ENCODE peak calls at places on chromosome 2, in four cellular contexts. M, N, V and H are unnamed samples.
A peak's percentile ranks its signal among the peaks of the same experiment; 100 is the strongest.

GRCh38 chr2:109322111-109322510 is 193.1 kb downstream of the SH3RF3 start:
- DNase-seq in M (no peak), N (no peak), V (no peak), H (no peak)

GRCh38 chr2:158394453-158394852 is 62.1 kb downstream of the CCDC148 start:
- DNase-seq in M (no peak), N (no peak), V (no peak), H (no peak)

GRCh38 chr2:172640389-172640788 is 84.5 kb downstream of the PDK1 start:
- DNase-seq in M (no peak), N (no peak), V (no peak), H (no peak)

GRCh38 chr2:38409136-38409903 is 32.2 kb upstream of the ATL2 start:
- DNase-seq in M (no peak), N (peak; percentile 59), V (no peak), H (no peak)

GRCh38 chr2:121648206-121648605 is 1.1 kb downstream of the CLASP1 start:
- DNase-seq in M (no peak), N (no peak), V (peak; percentile 39), H (no peak)

GRCh38 chr2:17084882-17085281 is 419.2 kb upstream of the CYRIA start:
- DNase-seq in M (no peak), N (no peak), V (no peak), H (no peak)

GRCh38 chr2:55161295-55162210 is 70.5 kb downstream of the CLHC1 start:
- DNase-seq in M (no peak), N (no peak), V (no peak), H (no peak)

GRCh38 chr2:220279840-220280239 is 652.4 kb downstream of the SLC4A3 start:
- DNase-seq in M (no peak), N (no peak), V (no peak), H (no peak)

GRCh38 chr2:64750817-64751285 is 97.1 kb upstream of the SERTAD2 start:
- DNase-seq in M (peak; percentile 99), N (peak; percentile 99), V (peak; percentile 99), H (peak; percentile 97)

GRCh38 chr2:235230809-235231601 is 262.8 kb upstream of the AGAP1 start:
- DNase-seq in M (no peak), N (no peak), V (no peak), H (no peak)

GRCh38 chr2:159034728-159035127 is 66.3 kb downstream of the TANC1 start:
- DNase-seq in M (no peak), N (peak; percentile 5), V (peak; percentile 15), H (no peak)

GRCh38 chr2:122422384-122422991 is 667.0 kb downstream of the TSN start:
- DNase-seq in M (no peak), N (no peak), V (no peak), H (no peak)

GRCh38 chr2:191800874-191801273 is 46.0 kb downstream of the CAVIN2 start:
- DNase-seq in M (no peak), N (no peak), V (no peak), H (no peak)

GRCh38 chr2:235594041-235594440 is 100.2 kb downstream of the AGAP1 start:
- DNase-seq in M (peak; percentile 65), N (no peak), V (peak; percentile 80), H (no peak)

GRCh38 chr2:171541202-171541884 is 19.1 kb downstream of the CYBRD1 start:
- DNase-seq in M (peak; percentile 82), N (no peak), V (no peak), H (peak; percentile 64)

GRCh38 chr2:198715304-198715703 is 742.4 kb downstream of the SATB2 start:
- DNase-seq in M (no peak), N (no peak), V (no peak), H (no peak)

GRCh38 chr2:174527101-174527721 is 40.4 kb upstream of the GPR155 start:
- DNase-seq in M (no peak), N (no peak), V (no peak), H (no peak)

GRCh38 chr2:18583905-18584607 is 5.3 kb downstream of the NT5C1B start:
- DNase-seq in M (no peak), N (no peak), V (no peak), H (no peak)

GRCh38 chr2:11891591-11891990 is 145.2 kb downstream of the LPIN1 start:
- DNase-seq in M (no peak), N (no peak), V (no peak), H (no peak)

GRCh38 chr2:235724964-235725603 is 231.2 kb downstream of the AGAP1 start:
- DNase-seq in M (no peak), N (no peak), V (no peak), H (no peak)

GRCh38 chr2:53210538-53210937 is 557.1 kb upstream of the CHAC2 start:
- DNase-seq in M (no peak), N (no peak), V (no peak), H (no peak)

GRCh38 chr2:79857888-79858287 is 345.0 kb downstream of the CTNNA2 start:
- DNase-seq in M (no peak), N (no peak), V (no peak), H (no peak)

GRCh38 chr2:109555346-109555900 is 58.3 kb downstream of the SEPTIN10 start:
- DNase-seq in M (no peak), N (no peak), V (no peak), H (no peak)

GRCh38 chr2:236505648-236506047 is 64.0 kb upstream of the ACKR3 start:
- DNase-seq in M (no peak), N (no peak), V (no peak), H (no peak)

GRCh38 chr2:180652794-180653193 is 327.6 kb upstream of the UBE2E3 start:
- DNase-seq in M (no peak), N (no peak), V (no peak), H (no peak)

GRCh38 chr2:169513094-169513493 is 3.6 kb downstream of the KLHL41 start:
- DNase-seq in M (no peak), N (no peak), V (no peak), H (no peak)

GRCh38 chr2:45010706-45011036 is 1.4 kb upstream of the SIX2 start:
- DNase-seq in M (no peak), N (no peak), V (no peak), H (no peak)

GRCh38 chr2:45011621-45012602 is 2.7 kb upstream of the SIX2 start:
- DNase-seq in M (no peak), N (no peak), V (no peak), H (no peak)

GRCh38 chr2:45013229-45014015 is 4.2 kb upstream of the SIX2 start:
- DNase-seq in M (no peak), N (no peak), V (no peak), H (peak; percentile 48)

GRCh38 chr2:45012733-45013132 is 3.5 kb upstream of the SIX2 start:
- DNase-seq in M (no peak), N (no peak), V (no peak), H (no peak)

GRCh38 chr2:45014016-45014702 is 4.9 kb upstream of the SIX2 start:
- DNase-seq in M (no peak), N (no peak), V (no peak), H (peak; percentile 79)
- TF ChIP-seq NR2C2 in M (no peak), N (no peak), V (no peak), H (no peak)

DNA sequence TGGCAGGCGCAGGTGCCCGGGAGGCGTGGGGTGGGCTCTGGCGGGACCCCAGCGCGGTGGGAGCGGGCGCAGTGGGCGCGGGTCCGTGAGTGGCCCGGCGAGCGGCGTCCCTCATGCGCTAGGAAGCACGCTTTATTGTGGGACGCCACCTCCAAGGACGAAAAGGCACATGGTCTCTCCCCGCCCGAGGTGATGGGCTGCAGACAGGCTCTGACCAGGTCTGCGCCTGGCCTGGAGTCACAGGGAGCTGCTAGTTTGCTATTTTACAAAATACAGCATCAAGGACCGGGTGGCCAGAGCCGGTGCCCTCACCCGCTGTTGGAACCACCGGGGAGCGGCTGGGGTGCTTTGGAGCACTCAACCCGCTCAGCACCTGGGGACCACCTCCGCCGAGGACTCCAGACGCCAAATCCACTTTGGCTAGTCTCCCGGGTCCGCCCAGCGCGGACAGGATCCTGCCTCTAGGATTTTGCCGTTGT is 65.3 kb downstream of the LRRFIP1 start:
- DNase-seq in M (peak; percentile 47), N (no peak), V (no peak), H (no peak)
- TF ChIP-seq NR2C2 in M (no peak), N (no peak), V (no peak), H (no peak)

GRCh38 chr2:100750143-100750542 is 69.8 kb upstream of the NPAS2 start:
- DNase-seq in M (no peak), N (no peak), V (no peak), H (no peak)
- TF ChIP-seq NR2C2 in M (no peak), N (no peak), V (no peak), H (no peak)

DNA sequence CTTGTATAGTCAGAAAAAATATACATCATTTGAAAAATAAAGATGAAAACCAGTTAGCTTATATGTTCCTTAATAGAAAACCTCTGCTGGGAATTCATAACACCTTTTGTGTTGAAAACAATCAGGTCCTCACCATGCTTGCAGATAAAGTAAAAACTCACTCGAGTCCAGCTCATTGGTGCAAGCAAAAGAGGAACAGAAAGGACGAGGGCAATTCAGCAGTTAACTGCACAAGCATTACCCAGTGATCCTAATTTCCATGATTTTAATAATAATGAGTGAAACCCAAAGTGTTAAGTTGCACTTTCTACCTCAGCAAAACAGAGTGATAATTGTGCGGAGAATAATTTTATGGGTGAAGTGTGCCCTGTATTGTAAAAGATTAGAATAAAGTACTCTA is 839.9 kb downstream of the BCL11A start:
- DNase-seq in M (no peak), N (no peak), V (no peak), H (no peak)
- TF ChIP-seq NR2C2 in M (no peak), N (no peak), V (no peak), H (no peak)